ENCODE peak calls at places on chromosomes 11 and 22, in ten cellular contexts. T is psoas muscle; C is DND-41; Z is kidney; K is pancreas; O is SJCRH30; M is upper lobe of right lung; J is CD8-positive, alpha-beta memory T cell; R is stomach; D is breast epithelium. G is an unnamed sample.

GRCh38 chr22:27985323-27986275 is 66.5 kb upstream of the PITPNB start:
- DNase-seq in T (no peak), C (no peak), Z (no peak), K (no peak), O (no peak), M (no peak), J (no peak), R (peak; percentile 21), D (no peak), G (no peak)

GRCh38 chr11:116866774-116867455 is 29.5 kb upstream of the APOA1 start:
- DNase-seq in T (no peak), C (no peak), Z (no peak), K (no peak), O (no peak), M (no peak), J (no peak), R (no peak), D (no peak), G (no peak)

GRCh38 chr11:5367461-5368074 is 16.0 kb upstream of the OR51M1 start:
- DNase-seq in T (no peak), C (no peak), Z (no peak), K (no peak), O (no peak), M (no peak), J (no peak), R (no peak), D (no peak), G (peak; percentile 9)

GRCh38 chr11:61777234-61778090 is 14.9 kb downstream of the TMEM258 start:
- DNase-seq in T (peak; percentile 79), C (no peak), Z (peak; percentile 90), K (peak; percentile 89), O (no peak), M (no peak), J (peak; percentile 58), R (peak; percentile 77), D (no peak), G (no peak)

GRCh38 chr11:15106201-15106965 is 8.3 kb upstream of the INSC start:
- DNase-seq in T (no peak), C (no peak), Z (no peak), K (no peak), O (no peak), M (no peak), J (no peak), R (no peak), D (no peak), G (peak; percentile 14)

GRCh38 chr11:64339754-64340408 is at the start of gene CCDC88B:
- DNase-seq in T (peak; percentile 77), C (peak; percentile 77), Z (peak; percentile 90), K (no peak), O (no peak), M (peak; percentile 86), J (peak; percentile 90), R (peak; percentile 66), D (no peak), G (peak; percentile 95)

GRCh38 chr11:66505276-66505816 is 5.1 kb upstream of the BBS1 start:
- DNase-seq in T (no peak), C (no peak), Z (no peak), K (no peak), O (no peak), M (no peak), J (no peak), R (no peak), D (no peak), G (no peak)

GRCh38 chr11:134578807-134579708 is 167.0 kb upstream of the B3GAT1 start:
- DNase-seq in T (no peak), C (peak; percentile 24), Z (no peak), K (peak; percentile 29), O (peak; percentile 13), M (no peak), J (no peak), R (no peak), D (no peak), G (peak; percentile 48)

GRCh38 chr11:75719639-75720239 is 2.1 kb downstream of the MOGAT2 start:
- DNase-seq in T (no peak), C (no peak), Z (no peak), K (no peak), O (no peak), M (no peak), J (no peak), R (peak; percentile 21), D (no peak), G (no peak)

GRCh38 chr11:75717608-75718403 is at the start of gene MOGAT2:
- DNase-seq in T (no peak), C (no peak), Z (no peak), K (no peak), O (no peak), M (no peak), J (no peak), R (peak; percentile 68), D (peak; percentile 25), G (no peak)

GRCh38 chr11:75720639-75721038 is 3.0 kb downstream of the MOGAT2 start:
- DNase-seq in T (no peak), C (no peak), Z (no peak), K (no peak), O (no peak), M (no peak), J (no peak), R (no peak), D (no peak), G (no peak)

GRCh38 chr11:75718406-75719088 is 909 bp downstream of the MOGAT2 start:
- DNase-seq in T (no peak), C (no peak), Z (no peak), K (no peak), O (no peak), M (no peak), J (no peak), R (peak; percentile 27), D (no peak), G (no peak)

GRCh38 chr11:75719089-75719638 is 1.5 kb downstream of the MOGAT2 start:
- DNase-seq in T (no peak), C (no peak), Z (no peak), K (no peak), O (no peak), M (no peak), J (no peak), R (peak; percentile 30), D (no peak), G (no peak)
- H3K36me3 ChIP-seq in T (no peaks in the 10 kb centered on the region), C (no peaks in the 10 kb centered on the region), Z (no peaks in the 10 kb centered on the region), K (no peaks in the 10 kb centered on the region), O (no peaks in the 10 kb centered on the region), M (no peaks in the 10 kb centered on the region), J (no peaks in the 10 kb centered on the region), R (no peaks in the 10 kb centered on the region), D (no peaks in the 10 kb centered on the region), G (no peaks in the 10 kb centered on the region)

GRCh38 chr11:102194983-102195382 is 84.7 kb downstream of the YAP1 start:
- DNase-seq in T (no peak), C (no peak), Z (no peak), K (no peak), O (no peak), M (no peak), J (no peak), R (no peak), D (no peak), G (no peak)

GRCh38 chr11:102194257-102194656 is 84.0 kb downstream of the YAP1 start:
- DNase-seq in T (no peak), C (no peak), Z (no peak), K (no peak), O (no peak), M (no peak), J (no peak), R (no peak), D (no peak), G (no peak)

GRCh38 chr11:102197759-102198158 is 87.5 kb downstream of the YAP1 start:
- DNase-seq in T (no peak), C (no peak), Z (no peak), K (no peak), O (peak; percentile 55), M (no peak), J (no peak), R (no peak), D (no peak), G (no peak)

GRCh38 chr11:102196816-102197215 is 86.6 kb downstream of the YAP1 start:
- DNase-seq in T (no peak), C (no peak), Z (no peak), K (no peak), O (no peak), M (no peak), J (no peak), R (no peak), D (no peak), G (no peak)

DNA sequence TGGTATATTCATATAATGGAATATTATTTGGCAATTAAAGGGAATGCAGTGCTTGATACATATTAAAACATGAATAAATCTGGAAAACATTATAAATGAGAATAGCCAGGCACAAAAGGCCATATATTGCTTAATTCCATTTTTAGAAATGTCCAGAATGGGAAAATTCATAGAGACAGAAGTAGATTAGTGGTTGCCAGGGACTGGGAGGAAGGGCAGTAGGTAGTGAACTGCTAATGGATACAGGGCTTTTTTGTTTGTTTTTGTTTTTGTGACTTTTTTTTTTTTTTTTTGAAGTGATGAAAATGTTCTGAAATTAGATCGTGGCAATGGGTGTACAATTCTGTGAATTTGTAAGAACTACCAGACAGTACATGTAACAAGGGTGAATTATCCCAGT is 86.1 kb downstream of the YAP1 start:
- DNase-seq in T (no peak), C (no peak), Z (no peak), K (no peak), O (no peak), M (no peak), J (no peak), R (no peak), D (no peak), G (no peak)
- H3K36me3 ChIP-seq in T (no peaks in the 10 kb centered on the region), C (no peaks in the 10 kb centered on the region), Z (no peaks in the 10 kb centered on the region), K (no peaks in the 10 kb centered on the region), O (no peaks in the 10 kb centered on the region), M (no peaks in the 10 kb centered on the region), J (no peaks in the 10 kb centered on the region), R (no peaks in the 10 kb centered on the region), D (no peaks in the 10 kb centered on the region), G (no peaks in the 10 kb centered on the region)

GRCh38 chr11:125679397-125679796 is 1.2 kb downstream of the ACRV1 start:
- DNase-seq in T (no peak), C (no peak), Z (no peak), K (no peak), O (no peak), M (no peak), J (no peak), R (no peak), D (no peak), G (peak; percentile 42)
- H3K36me3 ChIP-seq in T (no peaks in the 10 kb centered on the region), C (peaks cover 50% of the 10 kb centered on the region), Z (no peaks in the 10 kb centered on the region), K (no peaks in the 10 kb centered on the region), O (peaks cover 20% of the 10 kb centered on the region), M (no peaks in the 10 kb centered on the region), J (no peaks in the 10 kb centered on the region), R (no peaks in the 10 kb centered on the region), D (no peaks in the 10 kb centered on the region), G (no peaks in the 10 kb centered on the region)

GRCh38 chr11:65476632-65477270 is 22.1 kb upstream of the MALAT1 start:
- DNase-seq in T (peak; percentile 72), C (no peak), Z (peak; percentile 55), K (peak; percentile 53), O (no peak), M (no peak), J (no peak), R (peak; percentile 64), D (no peak), G (peak; percentile 54)

GRCh38 chr11:65470433-65470832 is 28.4 kb upstream of the MALAT1 start:
- DNase-seq in T (no peak), C (no peak), Z (peak; percentile 36), K (peak; percentile 51), O (no peak), M (no peak), J (no peak), R (no peak), D (no peak), G (no peak)

GRCh38 chr11:65468874-65469333 is 29.9 kb upstream of the MALAT1 start:
- DNase-seq in T (no peak), C (peak; percentile 51), Z (peak; percentile 90), K (peak; percentile 90), O (no peak), M (peak; percentile 94), J (peak; percentile 44), R (peak; percentile 93), D (peak; percentile 84), G (peak; percentile 85)

GRCh38 chr11:65473275-65473860 is 25.5 kb upstream of the MALAT1 start:
- DNase-seq in T (no peak), C (no peak), Z (peak; percentile 9), K (no peak), O (no peak), M (no peak), J (no peak), R (no peak), D (no peak), G (no peak)

DNA sequence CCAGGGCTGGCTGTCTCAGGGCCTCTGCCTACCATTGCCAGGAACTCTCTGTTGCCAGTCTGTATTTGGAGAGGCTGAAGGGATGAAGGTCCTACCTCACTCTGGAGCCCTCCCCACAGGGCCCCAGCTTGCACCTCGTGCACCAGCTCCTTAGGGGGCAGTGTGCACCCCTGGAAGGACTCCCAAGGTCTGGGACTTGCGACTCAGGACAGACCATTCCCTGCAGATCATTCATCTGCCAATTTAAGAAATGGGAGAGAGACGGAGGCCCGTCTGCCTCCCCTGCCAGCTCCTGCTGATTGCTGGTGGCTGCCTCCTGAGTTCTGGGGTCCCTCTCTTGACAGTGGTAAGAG is 27.5 kb upstream of the MALAT1 start:
- DNase-seq in T (peak; percentile 94), C (peak; percentile 38), Z (peak; percentile 88), K (peak; percentile 76), O (peak; percentile 72), M (peak; percentile 89), J (peak; percentile 21), R (peak; percentile 84), D (no peak), G (peak; percentile 73)
- H3K36me3 ChIP-seq in T (no peaks in the 10 kb centered on the region), C (no peaks in the 10 kb centered on the region), Z (no peaks in the 10 kb centered on the region), K (no peaks in the 10 kb centered on the region), O (no peaks in the 10 kb centered on the region), M (no peaks in the 10 kb centered on the region), J (no peaks in the 10 kb centered on the region), R (no peaks in the 10 kb centered on the region), D (no peaks in the 10 kb centered on the region), G (no peaks in the 10 kb centered on the region)